ENCODE peak calls at places on chromosomes 2 and 18, in ten cellular contexts. One of them, this sample, is unnamed.

GRCh38 chr2:113806217-113806913 is 49.9 kb upstream of the SLC35F5 start:
- DNase-seq in GM13977: no peak
- DNase-seq in brain microvascular endothelial cell: no peak
- DNase-seq in fibroblast of lung: no peak
- DNase-seq in A549: peak; percentile 60
- DNase-seq in HFF-Myc: no peak
- DNase-seq in cardiac muscle cell: no peak
- DNase-seq in adrenal gland: no peak
- DNase-seq in foreskin fibroblast: peak; percentile 30
- DNase-seq in lower leg skin: no peak
- DNase-seq in this sample: no peak

GRCh38 chr2:43745457-43745856 is 28.4 kb upstream of the DYNC2LI1 start:
- DNase-seq in GM13977: no peak
- DNase-seq in brain microvascular endothelial cell: peak; percentile 42
- DNase-seq in fibroblast of lung: peak; percentile 91
- DNase-seq in A549: no peak
- DNase-seq in HFF-Myc: no peak
- DNase-seq in cardiac muscle cell: no peak
- DNase-seq in adrenal gland: no peak
- DNase-seq in foreskin fibroblast: peak; percentile 78
- DNase-seq in lower leg skin: no peak
- DNase-seq in this sample: no peak

GRCh38 chr2:5176764-5177163 is 515.4 kb upstream of the SOX11 start:
- DNase-seq in GM13977: no peak
- DNase-seq in brain microvascular endothelial cell: no peak
- DNase-seq in fibroblast of lung: peak; percentile 3
- DNase-seq in A549: no peak
- DNase-seq in HFF-Myc: no peak
- DNase-seq in cardiac muscle cell: no peak
- DNase-seq in adrenal gland: no peak
- DNase-seq in foreskin fibroblast: peak; percentile 2
- DNase-seq in lower leg skin: no peak
- DNase-seq in this sample: no peak

GRCh38 chr2:121334581-121335293 is 49.7 kb upstream of the TFCP2L1 start:
- DNase-seq in GM13977: no peak
- DNase-seq in brain microvascular endothelial cell: no peak
- DNase-seq in fibroblast of lung: no peak
- DNase-seq in A549: no peak
- DNase-seq in HFF-Myc: no peak
- DNase-seq in cardiac muscle cell: no peak
- DNase-seq in adrenal gland: no peak
- DNase-seq in foreskin fibroblast: no peak
- DNase-seq in lower leg skin: no peak
- DNase-seq in this sample: no peak

GRCh38 chr2:143907801-143908200 is 612.1 kb downstream of the ZEB2 start:
- DNase-seq in GM13977: no peak
- DNase-seq in brain microvascular endothelial cell: peak; percentile 25
- DNase-seq in fibroblast of lung: no peak
- DNase-seq in A549: no peak
- DNase-seq in HFF-Myc: no peak
- DNase-seq in cardiac muscle cell: no peak
- DNase-seq in adrenal gland: no peak
- DNase-seq in foreskin fibroblast: peak; percentile 78
- DNase-seq in lower leg skin: no peak
- DNase-seq in this sample: no peak

GRCh38 chr2:149921911-149922616 is 334.5 kb upstream of the MMADHC start:
- DNase-seq in GM13977: no peak
- DNase-seq in brain microvascular endothelial cell: no peak
- DNase-seq in fibroblast of lung: no peak
- DNase-seq in A549: no peak
- DNase-seq in HFF-Myc: no peak
- DNase-seq in cardiac muscle cell: no peak
- DNase-seq in adrenal gland: no peak
- DNase-seq in foreskin fibroblast: no peak
- DNase-seq in lower leg skin: no peak
- DNase-seq in this sample: no peak

GRCh38 chr18:46073474-46074331 is 1.6 kb upstream of the PSTPIP2 start:
- DNase-seq in GM13977: peak; percentile 47
- DNase-seq in brain microvascular endothelial cell: peak; percentile 76
- DNase-seq in fibroblast of lung: peak; percentile 48
- DNase-seq in A549: peak; percentile 55
- DNase-seq in HFF-Myc: peak; percentile 53
- DNase-seq in cardiac muscle cell: peak; percentile 67
- DNase-seq in adrenal gland: peak; percentile 70
- DNase-seq in foreskin fibroblast: peak; percentile 84
- DNase-seq in lower leg skin: peak; percentile 64
- DNase-seq in this sample: peak; percentile 70

GRCh38 chr18:79516441-79516931 is 120.8 kb downstream of the NFATC1 start:
- DNase-seq in GM13977: no peak
- DNase-seq in brain microvascular endothelial cell: no peak
- DNase-seq in fibroblast of lung: no peak
- DNase-seq in A549: no peak
- DNase-seq in HFF-Myc: no peak
- DNase-seq in cardiac muscle cell: no peak
- DNase-seq in adrenal gland: no peak
- DNase-seq in foreskin fibroblast: no peak
- DNase-seq in lower leg skin: no peak
- DNase-seq in this sample: peak; percentile 42

GRCh38 chr2:216131175-216131926 is 22.2 kb downstream of the XRCC5 start:
- DNase-seq in GM13977: no peak
- DNase-seq in brain microvascular endothelial cell: no peak
- DNase-seq in fibroblast of lung: no peak
- DNase-seq in A549: no peak
- DNase-seq in HFF-Myc: no peak
- DNase-seq in cardiac muscle cell: no peak
- DNase-seq in adrenal gland: no peak
- DNase-seq in foreskin fibroblast: no peak
- DNase-seq in lower leg skin: no peak
- DNase-seq in this sample: no peak

GRCh38 chr2:234483568-234484251 is 13.2 kb downstream of the ARL4C start:
- DNase-seq in GM13977: no peak
- DNase-seq in brain microvascular endothelial cell: peak; percentile 11
- DNase-seq in fibroblast of lung: no peak
- DNase-seq in A549: peak; percentile 43
- DNase-seq in HFF-Myc: no peak
- DNase-seq in cardiac muscle cell: no peak
- DNase-seq in adrenal gland: peak; percentile 23
- DNase-seq in foreskin fibroblast: no peak
- DNase-seq in lower leg skin: no peak
- DNase-seq in this sample: peak; percentile 95

GRCh38 chr2:48607307-48608014 is 10.2 kb upstream of the GTF2A1L start:
- DNase-seq in GM13977: no peak
- DNase-seq in brain microvascular endothelial cell: peak; percentile 43
- DNase-seq in fibroblast of lung: peak; percentile 51
- DNase-seq in A549: no peak
- DNase-seq in HFF-Myc: no peak
- DNase-seq in cardiac muscle cell: no peak
- DNase-seq in adrenal gland: no peak
- DNase-seq in foreskin fibroblast: peak; percentile 46
- DNase-seq in lower leg skin: no peak
- DNase-seq in this sample: no peak

GRCh38 chr2:105804266-105804665 is 59.6 kb downstream of the NCK2 start:
- DNase-seq in GM13977: no peak
- DNase-seq in brain microvascular endothelial cell: no peak
- DNase-seq in fibroblast of lung: peak; percentile 49
- DNase-seq in A549: no peak
- DNase-seq in HFF-Myc: no peak
- DNase-seq in cardiac muscle cell: no peak
- DNase-seq in adrenal gland: no peak
- DNase-seq in foreskin fibroblast: peak; percentile 24
- DNase-seq in lower leg skin: no peak
- DNase-seq in this sample: no peak

GRCh38 chr2:12314119-12314735 is 402.5 kb upstream of the TRIB2 start:
- DNase-seq in GM13977: no peak
- DNase-seq in brain microvascular endothelial cell: no peak
- DNase-seq in fibroblast of lung: no peak
- DNase-seq in A549: no peak
- DNase-seq in HFF-Myc: no peak
- DNase-seq in cardiac muscle cell: no peak
- DNase-seq in adrenal gland: no peak
- DNase-seq in foreskin fibroblast: no peak
- DNase-seq in lower leg skin: no peak
- DNase-seq in this sample: no peak

GRCh38 chr2:30633039-30633438 is 174.2 kb downstream of the CAPN13 start:
- DNase-seq in GM13977: no peak
- DNase-seq in brain microvascular endothelial cell: no peak
- DNase-seq in fibroblast of lung: no peak
- DNase-seq in A549: no peak
- DNase-seq in HFF-Myc: no peak
- DNase-seq in cardiac muscle cell: no peak
- DNase-seq in adrenal gland: no peak
- DNase-seq in foreskin fibroblast: no peak
- DNase-seq in lower leg skin: no peak
- DNase-seq in this sample: no peak

GRCh38 chr2:70190086-70190412 is 770 bp downstream of the C2orf42 start:
- DNase-seq in GM13977: peak; percentile 31
- DNase-seq in brain microvascular endothelial cell: peak; percentile 30
- DNase-seq in fibroblast of lung: no peak
- DNase-seq in A549: no peak
- DNase-seq in HFF-Myc: no peak
- DNase-seq in cardiac muscle cell: peak; percentile 32
- DNase-seq in adrenal gland: peak; percentile 38
- DNase-seq in foreskin fibroblast: no peak
- DNase-seq in lower leg skin: no peak
- DNase-seq in this sample: no peak

GRCh38 chr2:58601017-58601416 is 359.9 kb upstream of the FANCL start:
- DNase-seq in GM13977: no peak
- DNase-seq in brain microvascular endothelial cell: peak; percentile 34
- DNase-seq in fibroblast of lung: peak; percentile 35
- DNase-seq in A549: peak; percentile 15
- DNase-seq in HFF-Myc: no peak
- DNase-seq in cardiac muscle cell: no peak
- DNase-seq in adrenal gland: no peak
- DNase-seq in foreskin fibroblast: peak; percentile 89
- DNase-seq in lower leg skin: no peak
- DNase-seq in this sample: no peak

GRCh38 chr2:2822143-2822542 is 491.1 kb upstream of the MYT1L start:
- DNase-seq in GM13977: no peak
- DNase-seq in brain microvascular endothelial cell: no peak
- DNase-seq in fibroblast of lung: no peak
- DNase-seq in A549: no peak
- DNase-seq in HFF-Myc: no peak
- DNase-seq in cardiac muscle cell: no peak
- DNase-seq in adrenal gland: no peak
- DNase-seq in foreskin fibroblast: no peak
- DNase-seq in lower leg skin: no peak
- DNase-seq in this sample: no peak

GRCh38 chr18:64017870-64018269 is 48.0 kb downstream of the SERPINB8 start:
- DNase-seq in GM13977: peak; percentile 38
- DNase-seq in brain microvascular endothelial cell: no peak
- DNase-seq in fibroblast of lung: no peak
- DNase-seq in A549: peak; percentile 20
- DNase-seq in HFF-Myc: peak; percentile 10
- DNase-seq in cardiac muscle cell: peak; percentile 41
- DNase-seq in adrenal gland: no peak
- DNase-seq in foreskin fibroblast: peak; percentile 49
- DNase-seq in lower leg skin: no peak
- DNase-seq in this sample: no peak
- TF ChIP-seq CTCF in GM13977: peak; percentile 48
- TF ChIP-seq CTCF in brain microvascular endothelial cell: peak; percentile 34
- TF ChIP-seq CTCF in fibroblast of lung: peak; percentile 52
- TF ChIP-seq CTCF in A549: peak; percentile 56
- TF ChIP-seq CTCF in HFF-Myc: peak; percentile 19
- TF ChIP-seq CTCF in cardiac muscle cell: peak; percentile 50
- TF ChIP-seq CTCF in adrenal gland: peak; percentile 54
- TF ChIP-seq CTCF in foreskin fibroblast: peak; percentile 42
- TF ChIP-seq CTCF in lower leg skin: no peak
- TF ChIP-seq CTCF in this sample: peak; percentile 51

GRCh38 chr2:75068546-75068945 is 110.1 kb downstream of the POLE4 start:
- DNase-seq in GM13977: no peak
- DNase-seq in brain microvascular endothelial cell: no peak
- DNase-seq in fibroblast of lung: peak; percentile 20
- DNase-seq in A549: no peak
- DNase-seq in HFF-Myc: no peak
- DNase-seq in cardiac muscle cell: no peak
- DNase-seq in adrenal gland: no peak
- DNase-seq in foreskin fibroblast: no peak
- DNase-seq in lower leg skin: no peak
- DNase-seq in this sample: no peak
- TF ChIP-seq CTCF in GM13977: no peak
- TF ChIP-seq CTCF in brain microvascular endothelial cell: no peak
- TF ChIP-seq CTCF in fibroblast of lung: no peak
- TF ChIP-seq CTCF in A549: no peak
- TF ChIP-seq CTCF in HFF-Myc: no peak
- TF ChIP-seq CTCF in cardiac muscle cell: no peak
- TF ChIP-seq CTCF in adrenal gland: no peak
- TF ChIP-seq CTCF in foreskin fibroblast: no peak
- TF ChIP-seq CTCF in lower leg skin: no peak
- TF ChIP-seq CTCF in this sample: no peak

GRCh38 chr2:191402966-191403565 is 157.9 kb downstream of the MYO1B start:
- DNase-seq in GM13977: no peak
- DNase-seq in brain microvascular endothelial cell: no peak
- DNase-seq in fibroblast of lung: no peak
- DNase-seq in A549: no peak
- DNase-seq in HFF-Myc: no peak
- DNase-seq in cardiac muscle cell: no peak
- DNase-seq in adrenal gland: no peak
- DNase-seq in foreskin fibroblast: no peak
- DNase-seq in lower leg skin: no peak
- DNase-seq in this sample: no peak

GRCh38 chr2:191401287-191401686 is 156.1 kb downstream of the MYO1B start:
- DNase-seq in GM13977: no peak
- DNase-seq in brain microvascular endothelial cell: peak; percentile 31
- DNase-seq in fibroblast of lung: peak; percentile 64
- DNase-seq in A549: no peak
- DNase-seq in HFF-Myc: no peak
- DNase-seq in cardiac muscle cell: peak; percentile 5
- DNase-seq in adrenal gland: no peak
- DNase-seq in foreskin fibroblast: peak; percentile 64
- DNase-seq in lower leg skin: no peak
- DNase-seq in this sample: no peak

GRCh38 chr2:191404568-191404991 is 159.4 kb downstream of the MYO1B start:
- DNase-seq in GM13977: no peak
- DNase-seq in brain microvascular endothelial cell: peak; percentile 53
- DNase-seq in fibroblast of lung: peak; percentile 80
- DNase-seq in A549: peak; percentile 62
- DNase-seq in HFF-Myc: no peak
- DNase-seq in cardiac muscle cell: no peak
- DNase-seq in adrenal gland: no peak
- DNase-seq in foreskin fibroblast: peak; percentile 27
- DNase-seq in lower leg skin: no peak
- DNase-seq in this sample: no peak
- TF ChIP-seq CTCF in GM13977: no peak
- TF ChIP-seq CTCF in brain microvascular endothelial cell: no peak
- TF ChIP-seq CTCF in fibroblast of lung: no peak
- TF ChIP-seq CTCF in A549: no peak
- TF ChIP-seq CTCF in HFF-Myc: no peak
- TF ChIP-seq CTCF in cardiac muscle cell: no peak
- TF ChIP-seq CTCF in adrenal gland: no peak
- TF ChIP-seq CTCF in foreskin fibroblast: no peak
- TF ChIP-seq CTCF in lower leg skin: no peak
- TF ChIP-seq CTCF in this sample: no peak

DNA sequence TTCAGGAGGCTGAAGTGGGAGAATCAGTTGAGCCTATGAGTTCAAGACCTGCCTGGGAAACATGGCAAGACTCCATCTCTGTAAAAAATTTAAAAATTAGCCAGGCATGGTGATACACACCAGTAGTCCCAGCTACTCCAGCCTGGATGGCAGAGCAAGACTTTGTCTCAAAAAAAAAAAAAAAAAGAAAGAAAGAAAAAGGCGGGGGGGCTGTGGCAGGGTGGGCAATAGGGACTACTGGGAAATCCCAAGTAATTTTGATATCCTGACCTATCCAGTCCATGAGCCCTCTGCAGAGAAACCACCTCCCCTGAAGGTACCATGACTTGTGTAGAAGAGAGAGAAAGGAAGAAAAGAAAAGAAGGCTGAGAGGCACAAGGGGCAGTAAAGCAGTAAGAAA is 45.3 kb downstream of the ALPK2 start:
- DNase-seq in GM13977: no peak
- DNase-seq in brain microvascular endothelial cell: no peak
- DNase-seq in fibroblast of lung: no peak
- DNase-seq in A549: no peak
- DNase-seq in HFF-Myc: no peak
- DNase-seq in cardiac muscle cell: no peak
- DNase-seq in adrenal gland: no peak
- DNase-seq in foreskin fibroblast: no peak
- DNase-seq in lower leg skin: no peak
- DNase-seq in this sample: no peak
- TF ChIP-seq CTCF in GM13977: no peak
- TF ChIP-seq CTCF in brain microvascular endothelial cell: no peak
- TF ChIP-seq CTCF in fibroblast of lung: no peak
- TF ChIP-seq CTCF in A549: no peak
- TF ChIP-seq CTCF in HFF-Myc: no peak
- TF ChIP-seq CTCF in cardiac muscle cell: no peak
- TF ChIP-seq CTCF in adrenal gland: no peak
- TF ChIP-seq CTCF in foreskin fibroblast: no peak
- TF ChIP-seq CTCF in lower leg skin: no peak
- TF ChIP-seq CTCF in this sample: no peak

This sample was measured in activated CD8-positive, alpha-beta T cell treated with anti-CD3 and anti-CD28 coated beads for 36 hours.